ENCODE peak calls at places on chromosomes 11 and 22, in eight cellular contexts. N is RPMI8226; E is LoVo; B is A549; I is lower leg skin; G is Caki2; X is H54; D is activated naive CD4-positive, alpha-beta T cell treated with anti-CD3 and anti-CD28 coated beads for 36 hours. Q is an unnamed sample.

GRCh38 chr11:41579546-41579945 is 120.1 kb upstream of the LRRC4C start:
- DNase-seq in B (no peak), G (no peak), E (no peak), D (no peak), X (no peak), N (no peak), I (no peak), Q (no peak)

GRCh38 chr11:130145975-130146776 is 13.4 kb upstream of the ST14 start:
- DNase-seq in D (no peak), I (no peak), G (no peak), E (peak), B (peak), X (no peak), N (peak), Q (peak)

GRCh38 chr11:100712618-100713017 is 25.5 kb downstream of the ARHGAP42 start:
- DNase-seq in G (no peak), E (no peak), D (no peak), X (no peak), B (no peak), N (peak), I (no peak), Q (no peak)

GRCh38 chr22:31278643-31279326 is 13.5 kb downstream of the PIK3IP1 start:
- DNase-seq in N (no peak), D (peak), B (no peak), X (no peak), G (no peak), E (no peak), I (no peak), Q (no peak)

GRCh38 chr11:45333506-45333971 is 47.4 kb upstream of the SYT13 start:
- DNase-seq in I (no peak), X (peak), B (peak), G (no peak), D (no peak), N (no peak), E (peak), Q (no peak)

GRCh38 chr11:126257764-126258163 is 10.9 kb downstream of the SRPRA start:
- DNase-seq in I (no peak), D (no peak), N (no peak), X (no peak), G (no peak), B (no peak), E (no peak), Q (no peak)

GRCh38 chr11:64372802-64373597 is 14.0 kb downstream of the RPS6KA4 start:
- DNase-seq in E (peak), B (peak), X (peak), I (no peak), D (no peak), G (peak), N (no peak), Q (peak)

GRCh38 chr22:32130464-32130863 is 28.6 kb downstream of the C22orf42 start:
- DNase-seq in B (no peak), E (no peak), I (no peak), N (no peak), G (no peak), D (no peak), X (no peak), Q (no peak)

GRCh38 chr11:70089631-70090030 is 11.5 kb downstream of the ANO1 start:
- DNase-seq in B (no peak), D (no peak), X (no peak), I (no peak), G (no peak), N (no peak), E (no peak), Q (no peak)

GRCh38 chr11:64352099-64353005 is 6.6 kb upstream of the RPS6KA4 start:
- DNase-seq in I (no peak), G (no peak), B (no peak), E (no peak), X (no peak), N (no peak), D (no peak), Q (no peak)

GRCh38 chr11:93936416-93936815 is 84.7 kb upstream of the HEPHL1 start:
- DNase-seq in D (no peak), E (no peak), N (no peak), B (no peak), G (no peak), X (no peak), I (no peak), Q (no peak)

GRCh38 chr11:17547932-17548331 is 873 bp downstream of the OTOG start:
- DNase-seq in N (no peak), D (no peak), I (no peak), B (no peak), G (no peak), E (no peak), X (no peak), Q (no peak)

GRCh38 chr11:117750916-117751773 is 45.9 kb downstream of the DSCAML1 start:
- DNase-seq in E (no peak), D (no peak), I (no peak), X (no peak), N (no peak), G (no peak), B (no peak), Q (no peak)

GRCh38 chr11:34407121-34407813 is 31.5 kb upstream of the CAT start:
- DNase-seq in X (no peak), G (no peak), I (peak), B (no peak), E (no peak), N (no peak), D (no peak), Q (no peak)

GRCh38 chr22:43862882-43863202 is 529 bp upstream of the SULT4A1 start:
- DNase-seq in G (no peak), D (no peak), X (no peak), I (no peak), N (no peak), E (no peak), B (no peak), Q (no peak)

GRCh38 chr11:995752-996420 is 40.6 kb downstream of the MUC6 start:
- DNase-seq in D (no peak), B (no peak), I (no peak), N (no peak), X (no peak), E (no peak), G (peak), Q (no peak)

GRCh38 chr22:31628969-31629723 is 32.9 kb downstream of the PISD start:
- DNase-seq in G (no peak), D (peak), I (no peak), X (no peak), N (no peak), B (no peak), E (no peak), Q (no peak)

GRCh38 chr11:96200243-96200642 is 142.8 kb downstream of the MAML2 start:
- DNase-seq in N (no peak), D (no peak), G (peak), I (no peak), B (no peak), X (no peak), E (no peak), Q (no peak)

GRCh38 chr11:121091492-121092179 is 9.4 kb upstream of the TECTA start:
- DNase-seq in D (no peak), X (no peak), E (no peak), G (no peak), I (no peak), N (no peak), B (no peak), Q (no peak)

GRCh38 chr11:116930177-116930576 is 92.8 kb upstream of the APOA1 start:
- DNase-seq in X (no peak), I (no peak), G (no peak), E (no peak), D (peak), B (no peak), N (no peak), Q (peak)

GRCh38 chr11:23497040-23497439 is 636.8 kb upstream of the CCDC179 start:
- DNase-seq in E (no peak), N (no peak), I (no peak), G (no peak), X (no peak), D (no peak), B (no peak), Q (no peak)

GRCh38 chr11:130403967-130404366 is 24.4 kb downstream of the ADAMTS8 start:
- DNase-seq in E (no peak), X (no peak), G (no peak), I (no peak), D (no peak), B (no peak), N (no peak), Q (no peak)

GRCh38 chr22:37194750-37195149 is 6.7 kb upstream of the C1QTNF6 start:
- DNase-seq in B (no peak), N (no peak), G (no peak), D (no peak), E (no peak), X (no peak), I (no peak), Q (no peak)

GRCh38 chr11:90465553-90465952 is 242.7 kb upstream of the CHORDC1 start:
- DNase-seq in E (no peak), D (no peak), N (no peak), G (no peak), X (no peak), I (no peak), B (no peak), Q (no peak)

GRCh38 chr22:42544686-42545085 is 9.1 kb upstream of the SERHL2 start:
- DNase-seq in E (no peak), N (no peak), B (no peak), X (no peak), I (no peak), D (no peak), G (no peak), Q (no peak)

GRCh38 chr11:2700415-2701211 is 819 bp upstream of the KCNQ1OT1 start:
- DNase-seq in B (peak), G (peak), X (peak), E (peak), N (no peak), I (peak), D (peak), Q (peak)

GRCh38 chr11:57476223-57476882 is 16.0 kb downstream of the RTN4RL2 start:
- DNase-seq in N (peak), I (no peak), E (peak), X (no peak), D (peak), B (no peak), G (no peak), Q (no peak)

GRCh38 chr11:71481101-71481960 is 28.3 kb downstream of the NADSYN1 start:
- DNase-seq in I (no peak), G (no peak), X (no peak), B (no peak), N (no peak), E (no peak), D (no peak), Q (no peak)

GRCh38 chr22:37161442-37161841 is 11.7 kb upstream of the IL2RB start:
- DNase-seq in E (no peak), X (no peak), N (no peak), D (peak), G (peak), B (peak), I (no peak), Q (no peak)

GRCh38 chr11:92311616-92312449 is 87.2 kb downstream of the FAT3 start:
- DNase-seq in B (no peak), X (no peak), G (no peak), I (no peak), N (no peak), D (no peak), E (no peak), Q (no peak)

GRCh38 chr22:31895317-31896133 is 48.8 kb upstream of the YWHAH start:
- DNase-seq in N (no peak), G (no peak), X (no peak), D (no peak), B (no peak), I (no peak), E (no peak), Q (no peak)

GRCh38 chr22:24427500-24428164 is at the start of gene ADORA2A:
- DNase-seq in G (no peak), B (no peak), N (peak), I (no peak), X (no peak), D (peak), E (no peak), Q (no peak)

Q was measured in NCI-H460.